ENCODE peak calls at places on chromosomes 6 and 20, in nine cellular contexts. P is aorta; G is fibroblast of lung; E is lower lobe of right lung; I is tibial artery; O is OCI-LY7; M is CD8-positive, alpha-beta T cell; K is AG04450; Q is PC-9. X is an unnamed sample.

GRCh38 chr6:148954461-148954860 is 207.6 kb downstream of the UST start:
- DNase-seq in P (no peak), E (no peak), G (no peak), O (no peak), M (no peak), Q (no peak), I (no peak), K (no peak), X (no peak)

GRCh38 chr6:106745824-106746610 is 116.6 kb downstream of the QRSL1 start:
- DNase-seq in G (no peak), E (no peak), P (no peak), M (no peak), I (no peak), K (no peak), O (no peak), Q (peak), X (no peak)

GRCh38 chr6:126033696-126034095 is 47.4 kb downstream of the TRMT11 start:
- DNase-seq in I (peak), K (peak), E (no peak), P (no peak), M (no peak), Q (peak), G (peak), O (peak), X (no peak)

GRCh38 chr6:41581381-41581991 is 35.3 kb downstream of the FOXP4 start:
- DNase-seq in I (no peak), K (peak), G (peak), Q (peak), M (no peak), O (no peak), E (no peak), P (peak), X (no peak)

GRCh38 chr20:17570347-17571152 is 675 bp downstream of the DSTN start:
- DNase-seq in I (peak), P (peak), G (peak), K (no peak), O (peak), Q (peak), M (peak), E (peak), X (no peak)

GRCh38 chr6:35960192-35960591 is 39.3 kb upstream of the SRPK1 start:
- DNase-seq in P (no peak), E (no peak), Q (no peak), G (peak), I (no peak), O (no peak), M (no peak), K (no peak), X (no peak)

GRCh38 chr6:18260448-18261106 is 3.8 kb downstream of the DEK start:
- DNase-seq in I (no peak), Q (peak), P (no peak), M (no peak), E (peak), G (peak), K (no peak), O (peak), X (no peak)

GRCh38 chr20:13819885-13820645 is 35.2 kb downstream of the NDUFAF5 start:
- DNase-seq in Q (peak), O (peak), G (peak), M (no peak), K (no peak), P (no peak), E (no peak), I (no peak), X (no peak)

GRCh38 chr20:13670160-13670559 is 31.4 kb upstream of the TASP1 start:
- DNase-seq in M (no peak), E (no peak), Q (no peak), I (no peak), K (no peak), O (no peak), G (no peak), P (no peak), X (no peak)

GRCh38 chr6:5876076-5876475 is 130.6 kb downstream of the NRN1 start:
- DNase-seq in K (no peak), G (no peak), P (no peak), I (no peak), M (no peak), E (no peak), Q (no peak), O (no peak), X (no peak)

GRCh38 chr20:25273541-25274358 is 25.9 kb downstream of the PYGB start:
- DNase-seq in K (no peak), P (peak), Q (no peak), M (no peak), I (peak), G (no peak), E (peak), O (no peak), X (no peak)

GRCh38 chr6:105014448-105014847 is 57.5 kb downstream of the LIN28B start:
- DNase-seq in Q (no peak), E (no peak), I (no peak), M (no peak), P (no peak), O (no peak), G (no peak), K (no peak), X (no peak)

GRCh38 chr6:105014954-105015353 is 58.0 kb downstream of the LIN28B start:
- DNase-seq in M (no peak), Q (no peak), E (no peak), G (no peak), I (no peak), K (no peak), O (no peak), P (no peak), X (no peak)

GRCh38 chr6:105021399-105021798 is 64.5 kb downstream of the LIN28B start:
- DNase-seq in P (no peak), E (no peak), G (no peak), K (no peak), M (no peak), O (no peak), I (no peak), Q (no peak), X (no peak)

GRCh38 chr6:105019285-105019684 is 62.4 kb downstream of the LIN28B start:
- DNase-seq in E (no peak), Q (no peak), O (no peak), K (no peak), M (no peak), P (no peak), I (no peak), G (no peak), X (no peak)

GRCh38 chr6:105015482-105015881 is 58.6 kb downstream of the LIN28B start:
- DNase-seq in K (peak), E (no peak), O (no peak), I (no peak), Q (no peak), M (no peak), G (peak), P (no peak), X (no peak)
- H3K27ac ChIP-seq in K (no peak), E (no peak), O (no peak), I (no peak), Q (no peak), M (no peak), G (no peak), P (no peak), X (no peak)

GRCh38 chr6:117481278-117481925 is 1.1 kb upstream of the DCBLD1 start:
- DNase-seq in O (no peak), E (no peak), Q (no peak), I (no peak), K (no peak), M (no peak), G (no peak), P (no peak), X (no peak)
- H3K27ac ChIP-seq in O (no peak), E (peak), Q (peak), I (peak), K (no peak), M (no peak), G (no peak), P (peak), X (no peak)

GRCh38 chr6:395432-396125 is 4.0 kb downstream of the IRF4 start:
- DNase-seq in O (no peak), E (no peak), G (no peak), Q (no peak), M (no peak), P (no peak), I (no peak), K (no peak), X (no peak)

GRCh38 chr6:393391-394221 is 2.1 kb downstream of the IRF4 start:
- DNase-seq in G (no peak), P (no peak), E (no peak), K (no peak), O (peak), Q (no peak), M (no peak), I (no peak), X (no peak)

GRCh38 chr6:392441-393390 is 1.2 kb downstream of the IRF4 start:
- DNase-seq in P (no peak), Q (no peak), E (no peak), K (no peak), O (peak), G (no peak), M (no peak), I (no peak), X (no peak)

GRCh38 chr6:396126-396520 is 4.6 kb downstream of the IRF4 start:
- DNase-seq in I (no peak), O (no peak), K (no peak), E (no peak), P (no peak), M (no peak), G (no peak), Q (no peak), X (no peak)

DNA sequence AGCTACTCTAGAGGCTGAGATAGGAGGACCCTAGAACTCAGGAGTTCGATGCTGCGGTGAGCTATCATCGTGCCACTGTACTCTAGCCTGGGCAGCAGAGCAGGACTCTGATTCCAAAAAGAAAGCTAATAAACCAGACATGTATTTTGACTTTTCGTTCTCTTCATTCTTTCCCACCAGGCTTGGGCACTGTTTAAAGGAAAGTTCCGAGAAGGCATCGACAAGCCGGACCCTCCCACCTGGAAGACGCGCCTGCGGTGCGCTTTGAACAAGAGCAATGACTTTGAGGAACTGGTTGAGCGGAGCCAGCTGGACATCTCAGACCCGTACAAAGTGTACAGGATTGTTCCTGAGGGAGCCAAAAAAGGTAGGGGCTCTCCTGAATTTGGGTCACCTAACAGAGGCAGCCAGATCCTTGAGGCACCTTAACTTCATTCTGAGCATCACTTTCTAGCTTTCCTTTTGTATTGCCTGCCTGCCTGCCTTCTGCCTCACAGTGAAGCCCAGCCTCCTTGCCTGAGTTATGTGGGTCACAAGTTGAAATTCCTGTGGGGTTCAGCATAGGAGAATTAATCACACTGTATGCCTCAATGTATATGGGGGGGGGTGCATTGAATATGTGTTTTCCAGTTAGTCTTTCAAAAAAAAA is 3.2 kb downstream of the IRF4 start:
- DNase-seq in P (no peak), I (no peak), M (no peak), K (no peak), E (no peak), Q (no peak), O (no peak), G (no peak), X (no peak)
- H3K27ac ChIP-seq in P (no peak), I (no peak), M (no peak), K (no peak), E (no peak), Q (no peak), O (no peak), G (no peak), X (no peak)

GRCh38 chr6:138439546-138439945 is 35.5 kb downstream of the HEBP2 start:
- DNase-seq in E (no peak), M (no peak), G (no peak), Q (no peak), K (no peak), P (no peak), I (no peak), O (no peak), X (no peak)
- H3K27ac ChIP-seq in E (no peak), M (no peak), G (no peak), Q (no peak), K (no peak), P (no peak), I (no peak), O (no peak), X (no peak)

GRCh38 chr6:3746696-3747095 is 4.8 kb downstream of the PXDC1 start:
- DNase-seq in E (no peak), P (no peak), I (no peak), M (no peak), Q (no peak), O (no peak), G (no peak), K (no peak), X (no peak)
- H3K27ac ChIP-seq in E (no peak), P (peak), I (peak), M (no peak), Q (no peak), O (no peak), G (no peak), K (peak), X (peak)

GRCh38 chr20:3935956-3936340 is 46.8 kb downstream of the PANK2 start:
- DNase-seq in O (peak), I (no peak), E (no peak), K (no peak), Q (no peak), G (no peak), M (no peak), P (no peak), X (no peak)

GRCh38 chr20:3935295-3935955 is 46.2 kb downstream of the PANK2 start:
- DNase-seq in O (no peak), K (no peak), M (no peak), E (no peak), G (peak), Q (no peak), I (peak), P (no peak), X (no peak)

GRCh38 chr20:3940905-3941304 is 51.7 kb downstream of the PANK2 start:
- DNase-seq in I (no peak), O (no peak), K (no peak), Q (peak), G (no peak), M (no peak), P (no peak), E (peak), X (no peak)

GRCh38 chr20:3934628-3935027 is 45.4 kb downstream of the PANK2 start:
- DNase-seq in K (no peak), O (no peak), G (peak), M (no peak), E (no peak), P (no peak), Q (no peak), I (no peak), X (no peak)

DNA sequence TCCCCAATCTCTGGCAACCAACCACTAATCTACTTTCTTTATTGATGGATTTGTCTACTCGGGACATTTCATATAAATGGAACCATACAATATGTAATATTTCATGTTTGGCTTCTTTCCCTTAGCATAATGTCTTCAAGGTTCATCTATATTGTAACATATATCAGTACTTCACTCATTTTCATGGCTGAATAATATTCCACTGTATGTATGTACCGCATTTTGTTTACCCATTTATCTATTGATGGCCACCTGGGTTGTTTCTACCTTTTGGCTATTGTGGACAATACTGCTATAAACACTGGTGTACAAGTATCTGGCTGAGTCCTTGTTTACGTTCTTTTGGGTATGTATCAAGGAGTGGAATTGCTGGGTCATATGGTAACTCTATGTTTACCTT is 48.4 kb downstream of the PANK2 start:
- DNase-seq in M (no peak), Q (no peak), I (no peak), E (no peak), O (no peak), G (no peak), P (no peak), K (no peak), X (no peak)
- H3K27ac ChIP-seq in M (no peak), Q (no peak), I (no peak), E (no peak), O (no peak), G (no peak), P (no peak), K (no peak), X (no peak)

X was measured in right atrium auricular region.